ENCODE peak calls at places on chromosomes 6 and 20, in seven cellular contexts. B is NCI-H1092 treated with DMSO at 0.1 percent for 48 hours, W is activated T-cell treated with anti-CD3 and anti-CD28 coated beads for 24 hours, G is COLO829, C is T-helper 17 cell, Y is left cardiac atrium, E is NCI-H2081. K is an unnamed sample.

GRCh38 chr6:136797977-136798376 is 5.7 kb upstream of the MAP3K5 start:
- DNase-seq in B (no peak), W (no peak), G (no peak), C (no peak), Y (no peak), E (no peak), K (no peak)

GRCh38 chr6:70956451-70957283 is at the start of gene B3GAT2:
- DNase-seq in B (peak), W (no peak), G (no peak), C (no peak), Y (peak), E (peak), K (no peak)

GRCh38 chr20:1904160-1904559 is 9.0 kb downstream of the SIRPA start:
- DNase-seq in B (no peak), W (no peak), G (no peak), C (no peak), Y (no peak), E (no peak), K (no peak)

GRCh38 chr6:50362706-50363105 is 313.0 kb upstream of the DEFB112 start:
- DNase-seq in B (no peak), W (no peak), G (no peak), C (no peak), Y (no peak), E (no peak), K (no peak)

GRCh38 chr20:61953037-61953788 is 112.5 kb downstream of the TAF4 start:
- DNase-seq in B (no peak), W (no peak), G (no peak), C (no peak), Y (no peak), E (no peak), K (no peak)

GRCh38 chr6:158417760-158418098 is 105.5 kb downstream of the TULP4 start:
- DNase-seq in B (no peak), W (no peak), G (peak), C (no peak), Y (no peak), E (no peak), K (no peak)

GRCh38 chr6:149974825-149975224 is 11.1 kb downstream of the ULBP1 start:
- DNase-seq in B (no peak), W (no peak), G (no peak), C (no peak), Y (no peak), E (no peak), K (no peak)

GRCh38 chr6:144953552-144954240 is 668.6 kb downstream of the UTRN start:
- DNase-seq in B (no peak), W (no peak), G (no peak), C (no peak), Y (no peak), E (no peak), K (no peak)

GRCh38 chr6:116666869-116667268 is 1.7 kb downstream of the ZUP1 start:
- DNase-seq in B (no peak), W (no peak), G (no peak), C (no peak), Y (no peak), E (no peak), K (no peak)

GRCh38 chr6:38943964-38944363 is 104.6 kb upstream of the GLP1R start:
- DNase-seq in B (no peak), W (no peak), G (no peak), C (no peak), Y (no peak), E (no peak), K (no peak)

GRCh38 chr6:22362361-22362760 is 65.5 kb upstream of the PRL start:
- DNase-seq in B (no peak), W (no peak), G (no peak), C (no peak), Y (no peak), E (no peak), K (peak)

GRCh38 chr20:58308680-58309527 is 611 bp upstream of the RAB22A start:
- DNase-seq in B (no peak), W (peak), G (peak), C (peak), Y (peak), E (peak), K (no peak)

GRCh38 chr6:166456360-166457156 is 73.8 kb upstream of the MPC1 start:
- DNase-seq in B (peak), W (no peak), G (no peak), C (no peak), Y (no peak), E (peak), K (peak)

GRCh38 chr20:844473-845225 is 11.1 kb downstream of the FAM110A start:
- DNase-seq in B (peak), W (peak), G (peak), C (peak), Y (peak), E (peak), K (peak)

GRCh38 chr6:155061381-155061780 is 66.3 kb downstream of the TIAM2 start:
- DNase-seq in B (no peak), W (no peak), G (no peak), C (no peak), Y (no peak), E (no peak), K (no peak)

GRCh38 chr6:29552512-29553051 is 7.0 kb downstream of the UBD start:
- DNase-seq in B (no peak), W (no peak), G (peak), C (no peak), Y (no peak), E (no peak), K (no peak)

K was measured in NCI-H748 treated with DMSO at 0.1 percent for 48 hours.